ENCODE peak calls at places on chromosomes 16 and 17, in five cellular contexts. One of them, this sample, is unnamed. For H3K36me3, the result is how much of the 10 kb centered on the place peaks cover.

GRCh38 chr17:17724991-17725852 is 44.0 kb downstream of the RAI1 start:
- DNase-seq in ovary: peak
- DNase-seq in right lobe of liver: peak
- DNase-seq in Peyer's patch: no peak
- DNase-seq in colonic mucosa: no peak
- DNase-seq in this sample: no peak

GRCh38 chr16:19137201-19137601 is 23.4 kb downstream of the ITPRIPL2 start:
- DNase-seq in ovary: no peak
- DNase-seq in right lobe of liver: no peak
- DNase-seq in Peyer's patch: no peak
- DNase-seq in colonic mucosa: no peak
- DNase-seq in this sample: no peak

GRCh38 chr16:17334096-17334495 is 136.7 kb downstream of the XYLT1 start:
- DNase-seq in ovary: no peak
- DNase-seq in right lobe of liver: no peak
- DNase-seq in Peyer's patch: no peak
- DNase-seq in colonic mucosa: no peak
- DNase-seq in this sample: no peak

GRCh38 chr17:79831367-79832210 is 7.7 kb downstream of the CBX4 start:
- DNase-seq in ovary: peak
- DNase-seq in right lobe of liver: peak
- DNase-seq in Peyer's patch: no peak
- DNase-seq in colonic mucosa: peak
- DNase-seq in this sample: peak

GRCh38 chr16:28001642-28002041 is 61.9 kb downstream of the GSG1L start:
- DNase-seq in ovary: no peak
- DNase-seq in right lobe of liver: no peak
- DNase-seq in Peyer's patch: no peak
- DNase-seq in colonic mucosa: no peak
- DNase-seq in this sample: no peak

GRCh38 chr17:82666931-82667667 is 18.9 kb upstream of the WDR45B start:
- DNase-seq in ovary: no peak
- DNase-seq in right lobe of liver: no peak
- DNase-seq in Peyer's patch: no peak
- DNase-seq in colonic mucosa: no peak
- DNase-seq in this sample: no peak

GRCh38 chr17:72751746-72752145 is 340.7 kb downstream of the SLC39A11 start:
- DNase-seq in ovary: no peak
- DNase-seq in right lobe of liver: no peak
- DNase-seq in Peyer's patch: no peak
- DNase-seq in colonic mucosa: no peak
- DNase-seq in this sample: no peak

GRCh38 chr16:54774768-54775167 is 155.9 kb upstream of the IRX5 start:
- DNase-seq in ovary: no peak
- DNase-seq in right lobe of liver: no peak
- DNase-seq in Peyer's patch: no peak
- DNase-seq in colonic mucosa: no peak
- DNase-seq in this sample: no peak

GRCh38 chr16:8849411-8850011 is 19.3 kb downstream of the CARHSP1 start:
- DNase-seq in ovary: no peak
- DNase-seq in right lobe of liver: no peak
- DNase-seq in Peyer's patch: no peak
- DNase-seq in colonic mucosa: no peak
- DNase-seq in this sample: no peak

GRCh38 chr17:76548378-76549214 is 8.8 kb downstream of the PRCD start:
- DNase-seq in ovary: no peak
- DNase-seq in right lobe of liver: no peak
- DNase-seq in Peyer's patch: no peak
- DNase-seq in colonic mucosa: no peak
- DNase-seq in this sample: no peak

GRCh38 chr17:31686495-31686894 is 172.5 kb downstream of the COPRS start:
- DNase-seq in ovary: no peak
- DNase-seq in right lobe of liver: no peak
- DNase-seq in Peyer's patch: no peak
- DNase-seq in colonic mucosa: no peak
- DNase-seq in this sample: no peak

GRCh38 chr16:51876934-51877333 is 670.0 kb downstream of the TOX3 start:
- DNase-seq in ovary: no peak
- DNase-seq in right lobe of liver: no peak
- DNase-seq in Peyer's patch: no peak
- DNase-seq in colonic mucosa: no peak
- DNase-seq in this sample: no peak

DNA sequence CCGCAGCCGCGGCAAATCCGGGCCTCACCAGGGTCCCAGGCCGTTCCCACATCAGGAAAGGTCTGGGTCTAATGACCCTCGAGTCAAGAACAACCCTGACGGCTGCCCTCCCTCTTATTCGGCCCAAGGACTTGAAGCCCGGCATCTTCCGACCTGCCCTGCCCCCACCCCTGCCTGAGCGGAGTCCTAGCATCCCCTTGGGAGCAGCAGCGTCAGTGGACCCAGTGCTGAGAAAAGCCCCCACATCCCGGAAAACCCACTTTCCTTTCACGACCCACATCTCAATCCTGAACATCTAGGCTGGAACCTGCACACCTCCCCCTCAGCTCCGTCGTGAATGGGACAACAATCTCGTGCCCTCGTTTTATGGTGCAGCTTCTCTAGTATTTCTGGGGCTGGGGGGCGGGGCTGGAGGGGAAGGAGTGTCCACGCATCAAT is 796 bp downstream of the TMEM88 start:
- DNase-seq in ovary: peak
- DNase-seq in right lobe of liver: peak
- DNase-seq in Peyer's patch: no peak
- DNase-seq in colonic mucosa: no peak
- DNase-seq in this sample: no peak
- H3K27ac ChIP-seq in ovary: no peak
- H3K27ac ChIP-seq in right lobe of liver: no peak
- H3K27ac ChIP-seq in Peyer's patch: peak
- H3K27ac ChIP-seq in colonic mucosa: peak
- H3K27ac ChIP-seq in this sample: peak

GRCh38 chr16:50467559-50467942 is 80.6 kb upstream of the NKD1 start:
- DNase-seq in ovary: no peak
- DNase-seq in right lobe of liver: no peak
- DNase-seq in Peyer's patch: no peak
- DNase-seq in colonic mucosa: no peak
- DNase-seq in this sample: no peak
- H3K4me3 ChIP-seq in ovary: peak
- H3K4me3 ChIP-seq in right lobe of liver: no peak
- H3K4me3 ChIP-seq in Peyer's patch: no peak
- H3K4me3 ChIP-seq in colonic mucosa: peak
- H3K4me3 ChIP-seq in this sample: peak

GRCh38 chr16:66740010-66740409 is 11.4 kb downstream of the DYNC1LI2 start:
- DNase-seq in ovary: no peak
- DNase-seq in right lobe of liver: no peak
- DNase-seq in Peyer's patch: no peak
- DNase-seq in colonic mucosa: peak
- DNase-seq in this sample: no peak

GRCh38 chr16:66741131-66741900 is 10.1 kb downstream of the DYNC1LI2 start:
- DNase-seq in ovary: peak
- DNase-seq in right lobe of liver: peak
- DNase-seq in Peyer's patch: peak
- DNase-seq in colonic mucosa: peak
- DNase-seq in this sample: peak

GRCh38 chr16:66740533-66740932 is 10.9 kb downstream of the DYNC1LI2 start:
- DNase-seq in ovary: no peak
- DNase-seq in right lobe of liver: no peak
- DNase-seq in Peyer's patch: no peak
- DNase-seq in colonic mucosa: peak
- DNase-seq in this sample: no peak

GRCh38 chr16:66742409-66742808 is 9.0 kb downstream of the DYNC1LI2 start:
- DNase-seq in ovary: no peak
- DNase-seq in right lobe of liver: no peak
- DNase-seq in Peyer's patch: no peak
- DNase-seq in colonic mucosa: no peak
- DNase-seq in this sample: no peak

DNA sequence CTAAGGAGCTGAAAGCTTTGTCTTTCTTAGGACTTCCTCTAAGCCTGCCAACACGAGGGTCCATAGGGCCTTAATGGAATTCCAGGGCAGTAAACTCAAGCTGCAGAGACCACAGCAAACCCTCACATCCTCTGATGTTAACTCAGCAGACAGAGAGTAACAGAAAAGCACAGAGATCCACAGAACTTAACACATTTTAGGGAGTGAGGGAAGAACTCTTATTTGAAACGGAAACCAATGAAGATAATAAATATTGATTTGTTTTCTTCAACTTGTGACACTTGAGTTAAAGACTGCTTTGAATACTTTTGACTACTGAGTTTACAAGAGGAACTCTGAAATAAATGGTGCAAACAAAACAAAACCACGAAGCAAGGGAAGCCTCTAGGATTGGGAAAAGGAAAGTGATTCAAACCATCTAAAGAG is 9.4 kb downstream of the DYNC1LI2 start:
- DNase-seq in ovary: no peak
- DNase-seq in right lobe of liver: no peak
- DNase-seq in Peyer's patch: no peak
- DNase-seq in colonic mucosa: no peak
- DNase-seq in this sample: no peak
- H3K36me3 ChIP-seq in ovary: under half
- H3K36me3 ChIP-seq in right lobe of liver: under half
- H3K36me3 ChIP-seq in Peyer's patch: under half
- H3K36me3 ChIP-seq in colonic mucosa: under half
- H3K36me3 ChIP-seq in this sample: half or more

GRCh38 chr17:19004601-19005441 is at the start of gene FAM83G:
- DNase-seq in ovary: peak
- DNase-seq in right lobe of liver: peak
- DNase-seq in Peyer's patch: peak
- DNase-seq in colonic mucosa: peak
- DNase-seq in this sample: peak

GRCh38 chr17:19003543-19003965 is 1.0 kb downstream of the FAM83G start:
- DNase-seq in ovary: no peak
- DNase-seq in right lobe of liver: no peak
- DNase-seq in Peyer's patch: no peak
- DNase-seq in colonic mucosa: no peak
- DNase-seq in this sample: no peak

GRCh38 chr17:19002191-19002590 is 2.4 kb downstream of the FAM83G start:
- DNase-seq in ovary: no peak
- DNase-seq in right lobe of liver: no peak
- DNase-seq in Peyer's patch: no peak
- DNase-seq in colonic mucosa: no peak
- DNase-seq in this sample: no peak

GRCh38 chr17:19003966-19004600 is 481 bp downstream of the FAM83G start:
- DNase-seq in ovary: no peak
- DNase-seq in right lobe of liver: peak
- DNase-seq in Peyer's patch: peak
- DNase-seq in colonic mucosa: peak
- DNase-seq in this sample: no peak

GRCh38 chr17:19002805-19003542 is 1.6 kb downstream of the FAM83G start:
- DNase-seq in ovary: no peak
- DNase-seq in right lobe of liver: no peak
- DNase-seq in Peyer's patch: no peak
- DNase-seq in colonic mucosa: no peak
- DNase-seq in this sample: no peak
- H3K27ac ChIP-seq in ovary: no peak
- H3K27ac ChIP-seq in right lobe of liver: no peak
- H3K27ac ChIP-seq in Peyer's patch: no peak
- H3K27ac ChIP-seq in colonic mucosa: peak
- H3K27ac ChIP-seq in this sample: no peak

DNA sequence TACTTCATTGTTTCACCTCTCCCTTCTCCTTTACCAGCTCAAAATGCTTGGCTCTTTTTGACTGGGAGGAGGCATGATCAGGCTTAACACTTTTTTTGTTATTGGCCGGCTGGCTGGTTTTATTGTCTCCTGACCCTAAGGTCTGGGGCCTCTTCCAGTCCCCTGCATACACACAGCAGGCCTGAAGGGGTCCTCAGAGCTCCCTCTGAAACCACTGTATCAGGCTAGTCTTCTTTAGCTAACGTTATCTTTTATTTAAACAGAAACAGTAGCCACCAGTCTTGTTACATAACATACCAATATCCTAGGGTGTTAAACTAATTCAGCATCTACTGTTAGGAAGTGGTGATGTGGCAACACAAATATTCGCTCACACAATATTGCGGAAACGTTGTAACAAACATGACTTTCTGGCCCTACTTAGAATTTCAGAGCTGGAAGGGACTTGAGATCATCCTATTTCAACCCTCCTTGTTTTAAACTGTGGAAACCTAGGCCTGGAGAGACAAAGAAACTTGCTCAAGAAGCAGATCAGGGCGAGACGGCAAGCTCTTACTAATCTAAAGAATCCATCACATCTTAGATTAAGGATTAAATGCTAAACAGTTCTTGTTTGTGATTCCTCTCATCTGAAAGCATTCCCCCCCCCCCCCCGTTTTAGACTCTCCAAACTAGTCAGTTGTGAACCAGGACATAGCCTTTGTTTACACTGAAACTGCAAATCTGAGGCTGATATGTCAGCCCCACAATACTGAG is 1.7 kb upstream of the YPEL2 start:
- DNase-seq in ovary: peak
- DNase-seq in right lobe of liver: peak
- DNase-seq in Peyer's patch: peak
- DNase-seq in colonic mucosa: peak
- DNase-seq in this sample: no peak
- H3K4me3 ChIP-seq in ovary: no peak
- H3K4me3 ChIP-seq in right lobe of liver: peak
- H3K4me3 ChIP-seq in Peyer's patch: no peak
- H3K4me3 ChIP-seq in colonic mucosa: no peak
- H3K4me3 ChIP-seq in this sample: peak

DNA sequence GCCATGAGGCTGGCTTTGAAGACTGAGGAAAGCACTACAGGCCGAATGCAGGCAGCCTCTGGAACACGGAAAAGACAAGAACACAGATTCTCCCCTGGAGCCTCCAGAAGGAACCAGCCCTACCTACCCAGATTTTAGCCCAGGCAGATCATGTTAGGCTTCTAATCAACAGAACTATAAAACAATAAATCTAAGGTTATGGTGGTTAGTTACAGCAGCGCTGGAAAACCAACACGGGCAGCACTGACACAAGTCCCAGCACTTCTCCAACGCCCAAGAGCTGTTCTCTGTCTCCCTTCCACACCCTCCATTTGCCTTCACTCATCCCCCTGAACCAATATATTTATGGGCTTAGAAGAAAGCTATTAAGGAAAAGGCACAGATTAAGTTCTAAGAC is 7.5 kb downstream of the ANKRD11 start:
- DNase-seq in ovary: no peak
- DNase-seq in right lobe of liver: no peak
- DNase-seq in Peyer's patch: no peak
- DNase-seq in colonic mucosa: peak
- DNase-seq in this sample: no peak
- H3K36me3 ChIP-seq in ovary: under half
- H3K36me3 ChIP-seq in right lobe of liver: under half
- H3K36me3 ChIP-seq in Peyer's patch: under half
- H3K36me3 ChIP-seq in colonic mucosa: under half
- H3K36me3 ChIP-seq in this sample: under half

GRCh38 chr17:40551091-40551873 is 14.0 kb downstream of the CCR7 start:
- DNase-seq in ovary: peak
- DNase-seq in right lobe of liver: peak
- DNase-seq in Peyer's patch: peak
- DNase-seq in colonic mucosa: peak
- DNase-seq in this sample: peak

GRCh38 chr17:40554646-40555295 is 10.5 kb downstream of the CCR7 start:
- DNase-seq in ovary: peak
- DNase-seq in right lobe of liver: no peak
- DNase-seq in Peyer's patch: no peak
- DNase-seq in colonic mucosa: no peak
- DNase-seq in this sample: no peak

GRCh38 chr17:40553694-40554534 is 11.4 kb downstream of the CCR7 start:
- DNase-seq in ovary: peak
- DNase-seq in right lobe of liver: no peak
- DNase-seq in Peyer's patch: no peak
- DNase-seq in colonic mucosa: peak
- DNase-seq in this sample: no peak

GRCh38 chr17:40551874-40552768 is 13.2 kb downstream of the CCR7 start:
- DNase-seq in ovary: no peak
- DNase-seq in right lobe of liver: peak
- DNase-seq in Peyer's patch: peak
- DNase-seq in colonic mucosa: peak
- DNase-seq in this sample: peak

GRCh38 chr17:40552806-40553693 is 12.2 kb downstream of the CCR7 start:
- DNase-seq in ovary: no peak
- DNase-seq in right lobe of liver: no peak
- DNase-seq in Peyer's patch: peak
- DNase-seq in colonic mucosa: peak
- DNase-seq in this sample: peak
- H3K27ac ChIP-seq in ovary: peak
- H3K27ac ChIP-seq in right lobe of liver: peak
- H3K27ac ChIP-seq in Peyer's patch: peak
- H3K27ac ChIP-seq in colonic mucosa: peak
- H3K27ac ChIP-seq in this sample: peak

This sample was measured in lower lobe of right lung.